ENCODE peak calls at places on chromosomes 6 and 20, in five cellular contexts. One of them, this sample, is unnamed.

GRCh38 chr6:5471044-5471443 is 209.7 kb downstream of the FARS2 start:
- DNase-seq in ACHN: peak; percentile 52
- DNase-seq in lower lobe of right lung: peak; percentile 65
- DNase-seq in nucleus accumbens: peak; percentile 43
- DNase-seq in Kasumi-1: peak; percentile 77
- DNase-seq in this sample: peak; percentile 14

GRCh38 chr20:4141616-4142240 is 126.4 kb upstream of the RNF24 start:
- DNase-seq in ACHN: no peak
- DNase-seq in lower lobe of right lung: no peak
- DNase-seq in nucleus accumbens: no peak
- DNase-seq in Kasumi-1: no peak
- DNase-seq in this sample: no peak

GRCh38 chr6:110042670-110043296 is 64.7 kb downstream of the GPR6 start:
- DNase-seq in ACHN: no peak
- DNase-seq in lower lobe of right lung: no peak
- DNase-seq in nucleus accumbens: no peak
- DNase-seq in Kasumi-1: no peak
- DNase-seq in this sample: no peak

GRCh38 chr6:71043902-71044301 is 87.0 kb upstream of the B3GAT2 start:
- DNase-seq in ACHN: no peak
- DNase-seq in lower lobe of right lung: no peak
- DNase-seq in nucleus accumbens: no peak
- DNase-seq in Kasumi-1: peak; percentile 88
- DNase-seq in this sample: peak; percentile 50

GRCh38 chr6:163180874-163181541 is 233.5 kb upstream of the QKI start:
- DNase-seq in ACHN: no peak
- DNase-seq in lower lobe of right lung: peak; percentile 84
- DNase-seq in nucleus accumbens: peak; percentile 88
- DNase-seq in Kasumi-1: no peak
- DNase-seq in this sample: peak; percentile 71

GRCh38 chr6:27294409-27294808 is 17.7 kb downstream of the POM121L2 start:
- DNase-seq in ACHN: no peak
- DNase-seq in lower lobe of right lung: no peak
- DNase-seq in nucleus accumbens: no peak
- DNase-seq in Kasumi-1: no peak
- DNase-seq in this sample: no peak

GRCh38 chr6:88734544-88734943 is 228.9 kb downstream of the RNGTT start:
- DNase-seq in ACHN: no peak
- DNase-seq in lower lobe of right lung: no peak
- DNase-seq in nucleus accumbens: no peak
- DNase-seq in Kasumi-1: no peak
- DNase-seq in this sample: no peak

GRCh38 chr6:158017621-158018369 is 36.1 kb downstream of the SYNJ2 start:
- DNase-seq in ACHN: no peak
- DNase-seq in lower lobe of right lung: peak; percentile 20
- DNase-seq in nucleus accumbens: no peak
- DNase-seq in Kasumi-1: no peak
- DNase-seq in this sample: no peak

GRCh38 chr6:137475103-137475502 is 19.1 kb downstream of the OLIG3 start:
- DNase-seq in ACHN: no peak
- DNase-seq in lower lobe of right lung: no peak
- DNase-seq in nucleus accumbens: no peak
- DNase-seq in Kasumi-1: no peak
- DNase-seq in this sample: no peak

GRCh38 chr20:60901831-60902230 is 350.2 kb upstream of the CDH4 start:
- DNase-seq in ACHN: no peak
- DNase-seq in lower lobe of right lung: no peak
- DNase-seq in nucleus accumbens: no peak
- DNase-seq in Kasumi-1: no peak
- DNase-seq in this sample: no peak

GRCh38 chr6:74091133-74091793 is 395.3 kb downstream of the CD109 start:
- DNase-seq in ACHN: peak; percentile 39
- DNase-seq in lower lobe of right lung: no peak
- DNase-seq in nucleus accumbens: no peak
- DNase-seq in Kasumi-1: peak; percentile 61
- DNase-seq in this sample: no peak

GRCh38 chr20:52684176-52684575 is 288.0 kb upstream of the TSHZ2 start:
- DNase-seq in ACHN: no peak
- DNase-seq in lower lobe of right lung: no peak
- DNase-seq in nucleus accumbens: no peak
- DNase-seq in Kasumi-1: no peak
- DNase-seq in this sample: no peak

GRCh38 chr20:38947931-38948362 is 14.2 kb upstream of the DHX35 start:
- DNase-seq in ACHN: no peak
- DNase-seq in lower lobe of right lung: no peak
- DNase-seq in nucleus accumbens: no peak
- DNase-seq in Kasumi-1: peak; percentile 9
- DNase-seq in this sample: no peak

GRCh38 chr20:53146201-53146891 is 174.2 kb downstream of the TSHZ2 start:
- DNase-seq in ACHN: no peak
- DNase-seq in lower lobe of right lung: no peak
- DNase-seq in nucleus accumbens: no peak
- DNase-seq in Kasumi-1: no peak
- DNase-seq in this sample: no peak

GRCh38 chr6:82246802-82247633 is 526 bp downstream of the IBTK start:
- DNase-seq in ACHN: peak; percentile 56
- DNase-seq in lower lobe of right lung: peak; percentile 71
- DNase-seq in nucleus accumbens: peak; percentile 74
- DNase-seq in Kasumi-1: peak; percentile 41
- DNase-seq in this sample: peak; percentile 60

GRCh38 chr6:144897441-144897921 is 612.3 kb downstream of the UTRN start:
- DNase-seq in ACHN: peak; percentile 56
- DNase-seq in lower lobe of right lung: no peak
- DNase-seq in nucleus accumbens: no peak
- DNase-seq in Kasumi-1: no peak
- DNase-seq in this sample: no peak

GRCh38 chr20:62642666-62643520 is 590 bp downstream of the SLCO4A1 start:
- DNase-seq in ACHN: peak; percentile 25
- DNase-seq in lower lobe of right lung: no peak
- DNase-seq in nucleus accumbens: no peak
- DNase-seq in Kasumi-1: no peak
- DNase-seq in this sample: no peak

GRCh38 chr6:57313711-57314471 is 3.5 kb upstream of the PRIM2 start:
- DNase-seq in ACHN: peak; percentile 92
- DNase-seq in lower lobe of right lung: no peak
- DNase-seq in nucleus accumbens: no peak
- DNase-seq in Kasumi-1: no peak
- DNase-seq in this sample: no peak

This sample was measured in HL-60.